ENCODE peak calls at places on chromosome 14, in four cellular contexts. Y is CD8-positive, alpha-beta memory T cell; L is SK-N-SH; M is Peyer's patch. V is an unnamed sample. For H3K27me3 and H3K36me3, the result is how much of the 10 kb centered on the place peaks cover.

GRCh38 chr14:42027271-42027670 is 420.6 kb downstream of the LRFN5 start:
- DNase-seq in Y (no peak), L (no peak), M (no peak), V (no peak)

GRCh38 chr14:87877877-87878276 is 115.1 kb downstream of the GALC start:
- DNase-seq in Y (no peak), L (no peak), M (no peak), V (no peak)

GRCh38 chr14:37843969-37844607 is 248.7 kb downstream of the TTC6 start:
- DNase-seq in Y (no peak), L (no peak), M (no peak), V (no peak)

GRCh38 chr14:92105845-92106094 is 612 bp downstream of the ATXN3 start:
- DNase-seq in Y (no peak), L (no peak), M (peak), V (no peak)

GRCh38 chr14:100747021-100747586 is 20.4 kb downstream of the DLK1 start:
- DNase-seq in Y (no peak), L (no peak), M (no peak), V (no peak)

GRCh38 chr14:39050389-39050788 is 52.6 kb downstream of the SEC23A start:
- DNase-seq in Y (no peak), L (no peak), M (no peak), V (no peak)

GRCh38 chr14:54219281-54220121 is 177.3 kb upstream of the CDKN3 start:
- DNase-seq in Y (no peak), L (peak), M (no peak), V (no peak)

GRCh38 chr14:93757185-93757584 is 31.1 kb downstream of the PRIMA1 start:
- DNase-seq in Y (no peak), L (no peak), M (no peak), V (no peak)

GRCh38 chr14:24829862-24830261 is 195.9 kb upstream of the GZMB start:
- DNase-seq in Y (no peak), L (no peak), M (no peak), V (no peak)

GRCh38 chr14:91111443-91111842 is 2.4 kb upstream of the DGLUCY start:
- DNase-seq in Y (no peak), L (no peak), M (no peak), V (no peak)

GRCh38 chr14:72752034-72752412 is 141.9 kb downstream of the DPF3 start:
- DNase-seq in Y (no peak), L (no peak), M (peak), V (no peak)

GRCh38 chr14:58863576-58864345 is 226.0 kb downstream of the DACT1 start:
- DNase-seq in Y (no peak), L (no peak), M (no peak), V (no peak)

GRCh38 chr14:93231129-93231979 is 24.3 kb downstream of the UBR7 start:
- DNase-seq in Y (no peak), L (peak), M (no peak), V (no peak)

GRCh38 chr14:98953544-98954346 is 318.3 kb downstream of the BCL11B start:
- DNase-seq in Y (no peak), L (no peak), M (no peak), V (no peak)

GRCh38 chr14:24122971-24123370 is 7.5 kb upstream of the FITM1 start:
- DNase-seq in Y (no peak), L (no peak), M (no peak), V (no peak)

GRCh38 chr14:91303091-91303923 is 58.8 kb upstream of the GPR68 start:
- DNase-seq in Y (no peak), L (peak), M (peak), V (no peak)

GRCh38 chr14:22850944-22851790 is 14.8 kb downstream of the MMP14 start:
- DNase-seq in Y (no peak), L (no peak), M (no peak), V (no peak)

GRCh38 chr14:36423430-36423829 is 96.6 kb downstream of the NKX2-1 start:
- DNase-seq in Y (no peak), L (no peak), M (no peak), V (no peak)

GRCh38 chr14:63614964-63615363 is 26.7 kb downstream of the WDR89 start:
- DNase-seq in Y (no peak), L (no peak), M (no peak), V (no peak)

GRCh38 chr14:73787760-73788508 is 63.7 kb upstream of the PTGR2 start:
- DNase-seq in Y (no peak), L (no peak), M (no peak), V (no peak)

GRCh38 chr14:59455411-59455810 is 9.8 kb downstream of the GPR135 start:
- DNase-seq in Y (no peak), L (no peak), M (no peak), V (no peak)

GRCh38 chr14:24982472-24983155 is 67.3 kb downstream of the STXBP6 start:
- DNase-seq in Y (no peak), L (no peak), M (no peak), V (no peak)

GRCh38 chr14:37056473-37056872 is 115.9 kb downstream of the SLC25A21 start:
- DNase-seq in Y (no peak), L (no peak), M (no peak), V (no peak)

GRCh38 chr14:57831981-57832380 is 33.9 kb downstream of the SLC35F4 start:
- DNase-seq in Y (no peak), L (no peak), M (no peak), V (no peak)

GRCh38 chr14:94173471-94173884 is 644 bp upstream of the PPP4R4 start:
- DNase-seq in Y (no peak), L (no peak), M (no peak), V (no peak)

GRCh38 chr14:104784846-104785707 is 10.5 kb downstream of the AKT1 start:
- DNase-seq in Y (no peak), L (no peak), M (no peak), V (no peak)

GRCh38 chr14:60349663-60350365 is 100.8 kb downstream of the PPM1A start:
- DNase-seq in Y (no peak), L (peak), M (no peak), V (no peak)

GRCh38 chr14:32934891-32935633 is 3.6 kb upstream of the NPAS3 start:
- DNase-seq in Y (no peak), L (no peak), M (no peak), V (no peak)

GRCh38 chr14:95787941-95788340 is 74.0 kb upstream of the TCL1A start:
- DNase-seq in Y (no peak), L (no peak), M (no peak), V (no peak)

GRCh38 chr14:105492051-105492965 is 1.3 kb downstream of the TEDC1 start:
- DNase-seq in Y (peak), L (no peak), M (no peak), V (no peak)

GRCh38 chr14:51704465-51705050 is 52.8 kb downstream of the FRMD6 start:
- DNase-seq in Y (no peak), L (no peak), M (no peak), V (no peak)

GRCh38 chr14:32692441-32692840 is 246.2 kb upstream of the NPAS3 start:
- DNase-seq in Y (no peak), L (no peak), M (no peak), V (no peak)

GRCh38 chr14:38127784-38128183 is 79.9 kb upstream of the SSTR1 start:
- DNase-seq in Y (no peak), L (no peak), M (no peak), V (no peak)

GRCh38 chr14:58805605-58806358 is 168.0 kb downstream of the DACT1 start:
- DNase-seq in Y (no peak), L (no peak), M (no peak), V (no peak)

GRCh38 chr14:53954551-53955233 is 1.9 kb downstream of the BMP4 start:
- DNase-seq in Y (no peak), L (no peak), M (no peak), V (no peak)

GRCh38 chr14:90513151-90514014 is 116.6 kb downstream of the CALM1 start:
- DNase-seq in Y (no peak), L (no peak), M (no peak), V (no peak)

DNA sequence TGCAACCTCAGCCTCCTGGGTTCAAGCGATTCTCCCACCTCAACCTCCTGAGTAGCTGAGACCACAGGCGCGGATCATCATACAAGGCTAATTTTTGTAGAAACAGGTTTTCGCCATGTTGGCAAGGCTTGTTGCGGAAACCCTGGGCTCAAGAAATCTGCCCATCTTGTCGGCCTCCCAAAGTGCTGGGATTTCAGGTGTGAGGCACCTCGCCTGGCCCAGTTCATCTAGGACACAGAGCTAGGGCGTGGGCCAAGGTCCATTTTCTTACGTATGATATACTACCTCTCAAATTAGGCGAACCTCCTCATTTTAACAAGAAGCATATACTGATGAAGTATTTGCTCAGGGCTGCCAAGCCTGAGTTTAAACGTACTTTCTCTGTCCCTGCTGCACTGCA is 2.1 kb downstream of the RPS29 start:
- DNase-seq in Y (no peak), L (no peak), M (no peak), V (no peak)
- H3K4me3 ChIP-seq in Y (no peak), L (no peak), M (peak), V (peak)

GRCh38 chr14:103099733-103100280 is 5.3 kb downstream of the EXOC3L4 start:
- DNase-seq in Y (no peak), L (no peak), M (no peak), V (no peak)

GRCh38 chr14:103101964-103102688 is 7.6 kb downstream of the EXOC3L4 start:
- DNase-seq in Y (no peak), L (no peak), M (no peak), V (no peak)

GRCh38 chr14:103102689-103103260 is 8.2 kb downstream of the EXOC3L4 start:
- DNase-seq in Y (no peak), L (no peak), M (no peak), V (no peak)

GRCh38 chr14:103100281-103101121 is 6.0 kb downstream of the EXOC3L4 start:
- DNase-seq in Y (no peak), L (no peak), M (peak), V (no peak)

DNA sequence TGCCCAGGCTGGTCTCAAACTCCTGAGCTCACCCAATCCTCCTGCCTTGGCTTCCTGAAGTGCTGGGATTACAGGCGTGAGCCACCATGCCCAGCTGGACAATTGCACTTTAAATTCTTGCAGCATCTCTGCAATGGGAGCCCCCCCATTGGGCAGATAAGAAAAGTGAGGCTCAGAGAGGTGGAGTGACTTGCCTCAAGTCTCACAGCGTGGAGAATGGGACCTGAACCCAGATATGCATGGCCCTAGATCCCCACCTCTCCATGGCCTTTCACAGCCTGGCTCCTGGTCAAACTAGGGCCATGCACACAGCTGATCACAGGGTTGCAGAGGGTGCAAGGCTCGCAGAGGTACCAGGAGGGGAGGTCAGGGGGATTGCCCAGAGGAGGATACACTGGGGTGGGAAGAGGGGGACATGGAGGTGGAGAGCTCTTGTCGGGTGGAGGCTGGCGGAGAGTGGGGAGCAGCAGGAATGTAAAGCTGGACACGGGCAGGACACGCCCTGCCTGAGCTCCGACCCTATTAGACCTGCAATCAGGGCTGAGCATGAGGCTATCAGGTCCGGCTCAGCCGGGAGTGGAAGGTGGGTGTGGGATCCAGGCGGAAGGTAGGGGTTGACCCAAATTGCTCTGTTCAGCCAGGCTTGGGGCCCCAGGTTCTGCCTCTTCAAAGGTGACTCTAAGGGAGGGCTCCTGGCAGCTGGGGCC is 6.9 kb downstream of the EXOC3L4 start:
- DNase-seq in Y (no peak), L (no peak), M (no peak), V (no peak)
- H3K27me3 ChIP-seq in Y (under half), L (under half), M (under half), V (under half)

DNA sequence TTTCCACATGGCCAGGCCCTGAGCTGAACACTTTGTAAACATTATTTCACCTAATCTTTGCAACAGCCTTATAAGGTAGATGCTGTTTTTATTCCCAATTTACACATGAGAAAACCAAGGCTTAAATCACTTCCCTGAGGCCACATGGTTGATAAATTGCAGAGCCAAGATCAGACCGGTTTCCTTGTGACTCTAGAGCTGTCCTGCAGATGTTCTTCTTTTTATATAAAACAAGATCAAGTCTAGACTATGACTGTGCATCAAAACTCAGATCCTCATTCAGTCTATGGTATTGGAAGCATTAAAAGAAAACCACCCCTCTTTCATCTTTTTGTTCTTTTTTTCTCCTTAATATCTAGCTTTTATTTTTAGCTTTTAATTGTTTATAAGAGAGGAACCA is 45.3 kb downstream of the GPATCH2L start:
- DNase-seq in Y (no peak), L (no peak), M (no peak), V (no peak)
- H3K36me3 ChIP-seq in Y (under half), L (half or more), M (under half), V (half or more)

GRCh38 chr14:96832351-96832750 is 35.2 kb downstream of the VRK1 start:
- DNase-seq in Y (no peak), L (no peak), M (no peak), V (no peak)

GRCh38 chr14:96829791-96830190 is 32.6 kb downstream of the VRK1 start:
- DNase-seq in Y (no peak), L (no peak), M (no peak), V (no peak)

GRCh38 chr14:96827310-96827709 is 30.1 kb downstream of the VRK1 start:
- DNase-seq in Y (no peak), L (no peak), M (no peak), V (no peak)

GRCh38 chr14:96830946-96831345 is 33.8 kb downstream of the VRK1 start:
- DNase-seq in Y (no peak), L (no peak), M (no peak), V (no peak)
- H3K4me3 ChIP-seq in Y (no peak), L (no peak), M (no peak), V (no peak)

GRCh38 chr14:77130386-77130785 is 11.2 kb downstream of the ZDHHC22 start:
- DNase-seq in Y (no peak), L (no peak), M (no peak), V (no peak)
- H3K27me3 ChIP-seq in Y (under half), L (under half), M (under half), V (under half)

V was measured in effector memory CD4-positive, alpha-beta T cell.